ENCODE peak calls at places on chromosomes 12 and 14, in ten cellular contexts. One of them, this sample, is unnamed.

GRCh38 chr12:28563926-28564325 is 373.7 kb downstream of the CCDC91 start:
- DNase-seq in EL: peak
- DNase-seq in WERI-Rb-1: no peak
- DNase-seq in T-helper 2 cell: no peak
- DNase-seq in RKO: no peak
- DNase-seq in CD4-positive, CD25-positive, alpha-beta regulatory T cell: no peak
- DNase-seq in NCI-H460: no peak
- DNase-seq in activated T-cell treated with anti-CD3 and anti-CD28 coated beads for 1 hour: no peak
- DNase-seq in neural progenitor cell: no peak
- DNase-seq in stimulated activated CD4-positive, alpha-beta T cell treated with anti-CD3 and anti-CD28 coated beads, Interleukin-1b, Interleukin-23, amount 100 ng/mL, for 1 hour: no peak
- DNase-seq in this sample: no peak

GRCh38 chr12:133264173-133264572 is 28.5 kb upstream of the ANHX start:
- DNase-seq in NCI-H460: no peak
- DNase-seq in EL: no peak
- DNase-seq in CD4-positive, CD25-positive, alpha-beta regulatory T cell: no peak
- DNase-seq in RKO: no peak
- DNase-seq in WERI-Rb-1: no peak
- DNase-seq in stimulated activated CD4-positive, alpha-beta T cell treated with anti-CD3 and anti-CD28 coated beads, Interleukin-1b, Interleukin-23, amount 100 ng/mL, for 1 hour: no peak
- DNase-seq in activated T-cell treated with anti-CD3 and anti-CD28 coated beads for 1 hour: no peak
- DNase-seq in T-helper 2 cell: no peak
- DNase-seq in neural progenitor cell: no peak
- DNase-seq in this sample: no peak

GRCh38 chr14:94164685-94165431 is 9.3 kb upstream of the PPP4R4 start:
- DNase-seq in stimulated activated CD4-positive, alpha-beta T cell treated with anti-CD3 and anti-CD28 coated beads, Interleukin-1b, Interleukin-23, amount 100 ng/mL, for 1 hour: no peak
- DNase-seq in WERI-Rb-1: peak
- DNase-seq in neural progenitor cell: peak
- DNase-seq in NCI-H460: no peak
- DNase-seq in RKO: no peak
- DNase-seq in activated T-cell treated with anti-CD3 and anti-CD28 coated beads for 1 hour: no peak
- DNase-seq in CD4-positive, CD25-positive, alpha-beta regulatory T cell: no peak
- DNase-seq in EL: no peak
- DNase-seq in T-helper 2 cell: no peak
- DNase-seq in this sample: no peak

GRCh38 chr12:113440947-113441782 is 19.0 kb downstream of the SDSL start:
- DNase-seq in RKO: no peak
- DNase-seq in neural progenitor cell: no peak
- DNase-seq in T-helper 2 cell: no peak
- DNase-seq in CD4-positive, CD25-positive, alpha-beta regulatory T cell: no peak
- DNase-seq in EL: no peak
- DNase-seq in WERI-Rb-1: no peak
- DNase-seq in activated T-cell treated with anti-CD3 and anti-CD28 coated beads for 1 hour: no peak
- DNase-seq in stimulated activated CD4-positive, alpha-beta T cell treated with anti-CD3 and anti-CD28 coated beads, Interleukin-1b, Interleukin-23, amount 100 ng/mL, for 1 hour: no peak
- DNase-seq in NCI-H460: no peak
- DNase-seq in this sample: no peak

GRCh38 chr14:91269076-91269991 is 24.8 kb upstream of the GPR68 start:
- DNase-seq in neural progenitor cell: no peak
- DNase-seq in T-helper 2 cell: no peak
- DNase-seq in WERI-Rb-1: no peak
- DNase-seq in CD4-positive, CD25-positive, alpha-beta regulatory T cell: no peak
- DNase-seq in EL: no peak
- DNase-seq in stimulated activated CD4-positive, alpha-beta T cell treated with anti-CD3 and anti-CD28 coated beads, Interleukin-1b, Interleukin-23, amount 100 ng/mL, for 1 hour: no peak
- DNase-seq in RKO: no peak
- DNase-seq in NCI-H460: no peak
- DNase-seq in activated T-cell treated with anti-CD3 and anti-CD28 coated beads for 1 hour: no peak
- DNase-seq in this sample: no peak

GRCh38 chr14:96805906-96806305 is 8.7 kb downstream of the VRK1 start:
- DNase-seq in CD4-positive, CD25-positive, alpha-beta regulatory T cell: no peak
- DNase-seq in neural progenitor cell: no peak
- DNase-seq in T-helper 2 cell: no peak
- DNase-seq in RKO: no peak
- DNase-seq in NCI-H460: no peak
- DNase-seq in activated T-cell treated with anti-CD3 and anti-CD28 coated beads for 1 hour: no peak
- DNase-seq in stimulated activated CD4-positive, alpha-beta T cell treated with anti-CD3 and anti-CD28 coated beads, Interleukin-1b, Interleukin-23, amount 100 ng/mL, for 1 hour: no peak
- DNase-seq in WERI-Rb-1: no peak
- DNase-seq in EL: no peak
- DNase-seq in this sample: no peak

GRCh38 chr12:54036620-54037359 is 3.9 kb downstream of the HOXC5 start:
- DNase-seq in activated T-cell treated with anti-CD3 and anti-CD28 coated beads for 1 hour: no peak
- DNase-seq in WERI-Rb-1: peak
- DNase-seq in NCI-H460: no peak
- DNase-seq in T-helper 2 cell: no peak
- DNase-seq in stimulated activated CD4-positive, alpha-beta T cell treated with anti-CD3 and anti-CD28 coated beads, Interleukin-1b, Interleukin-23, amount 100 ng/mL, for 1 hour: no peak
- DNase-seq in CD4-positive, CD25-positive, alpha-beta regulatory T cell: no peak
- DNase-seq in neural progenitor cell: no peak
- DNase-seq in EL: peak
- DNase-seq in RKO: peak
- DNase-seq in this sample: no peak

GRCh38 chr14:92492261-92492660 is 21.3 kb upstream of the RIN3 start:
- DNase-seq in WERI-Rb-1: no peak
- DNase-seq in T-helper 2 cell: no peak
- DNase-seq in EL: no peak
- DNase-seq in RKO: no peak
- DNase-seq in activated T-cell treated with anti-CD3 and anti-CD28 coated beads for 1 hour: no peak
- DNase-seq in NCI-H460: no peak
- DNase-seq in neural progenitor cell: no peak
- DNase-seq in stimulated activated CD4-positive, alpha-beta T cell treated with anti-CD3 and anti-CD28 coated beads, Interleukin-1b, Interleukin-23, amount 100 ng/mL, for 1 hour: no peak
- DNase-seq in CD4-positive, CD25-positive, alpha-beta regulatory T cell: no peak
- DNase-seq in this sample: no peak

GRCh38 chr14:101810897-101811620 is 49.5 kb downstream of the PPP2R5C start:
- DNase-seq in activated T-cell treated with anti-CD3 and anti-CD28 coated beads for 1 hour: no peak
- DNase-seq in T-helper 2 cell: peak
- DNase-seq in EL: peak
- DNase-seq in RKO: peak
- DNase-seq in WERI-Rb-1: no peak
- DNase-seq in stimulated activated CD4-positive, alpha-beta T cell treated with anti-CD3 and anti-CD28 coated beads, Interleukin-1b, Interleukin-23, amount 100 ng/mL, for 1 hour: no peak
- DNase-seq in neural progenitor cell: no peak
- DNase-seq in CD4-positive, CD25-positive, alpha-beta regulatory T cell: peak
- DNase-seq in NCI-H460: no peak
- DNase-seq in this sample: no peak

This sample was measured in KG1.